ENCODE peak calls at places on chromosomes 2 and 18, in five cellular contexts. N is left lung, J is lower lobe of right lung, O is fibroblast of lung, V is substantia nigra. M is an unnamed sample.

GRCh38 chr2:579351-579886 is 97.8 kb downstream of the TMEM18 start:
- DNase-seq in J (no peak), O (no peak), N (peak; percentile 24), V (no peak), M (no peak)

GRCh38 chr2:134127496-134127895 is 126.4 kb upstream of the MGAT5 start:
- DNase-seq in J (no peak), O (no peak), N (no peak), V (no peak), M (no peak)

GRCh38 chr2:200130762-200131166 is 175.4 kb downstream of the MAIP1 start:
- DNase-seq in N (no peak), O (peak; percentile 50), V (no peak), J (no peak), M (no peak)

GRCh38 chr2:7736646-7737305 is 819.6 kb downstream of the RNF144A start:
- DNase-seq in O (no peak), J (no peak), V (no peak), N (no peak), M (no peak)

GRCh38 chr2:238108423-238109201 is 8.5 kb downstream of the ESPNL start:
- DNase-seq in N (peak; percentile 61), J (peak; percentile 49), V (no peak), O (no peak), M (no peak)

GRCh38 chr18:55275042-55275897 is 312.7 kb downstream of the TCF4 start:
- DNase-seq in N (no peak), O (peak; percentile 92), V (no peak), J (no peak), M (no peak)

GRCh38 chr2:159606287-159606686 is 10.1 kb downstream of the BAZ2B start:
- DNase-seq in V (no peak), O (no peak), J (no peak), N (no peak), M (no peak)

GRCh38 chr2:16462965-16463364 is 202.7 kb downstream of the CYRIA start:
- DNase-seq in V (no peak), N (no peak), O (no peak), J (no peak), M (no peak)

GRCh38 chr2:232890896-232891601 is 21.0 kb downstream of the SNORC start:
- DNase-seq in O (no peak), J (peak; percentile 65), N (peak; percentile 79), V (no peak), M (peak; percentile 16)

GRCh38 chr18:680392-680791 is 22.9 kb downstream of the TYMS start:
- DNase-seq in N (no peak), O (no peak), V (no peak), J (no peak), M (no peak)

DNA sequence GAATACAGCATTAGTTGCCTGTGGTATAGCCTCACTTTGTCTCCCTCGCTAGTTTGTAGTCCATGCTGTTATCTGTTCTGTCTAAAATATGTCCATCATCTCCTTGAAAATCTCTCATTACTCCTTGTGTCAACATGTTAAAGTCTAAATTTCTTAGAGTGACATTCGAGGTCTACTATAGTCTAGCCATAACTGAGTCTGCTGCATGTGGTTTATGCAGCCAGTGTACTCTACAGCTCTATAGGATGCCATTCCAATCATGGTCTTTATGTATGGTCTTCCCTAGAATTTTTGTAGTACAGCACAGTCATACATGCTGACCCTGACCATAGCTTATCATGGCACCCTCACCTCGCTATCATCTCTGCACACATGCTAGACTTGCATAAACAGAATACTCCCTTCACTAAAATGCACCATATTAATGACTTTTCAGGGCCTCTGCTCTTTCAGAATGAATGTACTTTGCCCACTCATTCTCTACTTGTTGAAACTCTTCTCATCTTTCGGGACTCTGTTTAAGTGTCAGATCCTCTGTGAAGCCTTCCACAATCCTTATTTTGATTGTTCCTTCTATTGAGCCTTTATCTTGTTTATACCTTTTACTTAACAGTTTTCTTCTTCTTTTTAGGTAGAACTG is 12.8 kb downstream of the TANK start:
- DNase-seq in V (no peak), J (no peak), N (no peak), O (no peak), M (no peak)
- H3K27ac ChIP-seq in V (no peak overlapping the region), J (no peak overlapping the region), N (no peak overlapping the region), O (no peak overlapping the region), M (no peak overlapping the region)

DNA sequence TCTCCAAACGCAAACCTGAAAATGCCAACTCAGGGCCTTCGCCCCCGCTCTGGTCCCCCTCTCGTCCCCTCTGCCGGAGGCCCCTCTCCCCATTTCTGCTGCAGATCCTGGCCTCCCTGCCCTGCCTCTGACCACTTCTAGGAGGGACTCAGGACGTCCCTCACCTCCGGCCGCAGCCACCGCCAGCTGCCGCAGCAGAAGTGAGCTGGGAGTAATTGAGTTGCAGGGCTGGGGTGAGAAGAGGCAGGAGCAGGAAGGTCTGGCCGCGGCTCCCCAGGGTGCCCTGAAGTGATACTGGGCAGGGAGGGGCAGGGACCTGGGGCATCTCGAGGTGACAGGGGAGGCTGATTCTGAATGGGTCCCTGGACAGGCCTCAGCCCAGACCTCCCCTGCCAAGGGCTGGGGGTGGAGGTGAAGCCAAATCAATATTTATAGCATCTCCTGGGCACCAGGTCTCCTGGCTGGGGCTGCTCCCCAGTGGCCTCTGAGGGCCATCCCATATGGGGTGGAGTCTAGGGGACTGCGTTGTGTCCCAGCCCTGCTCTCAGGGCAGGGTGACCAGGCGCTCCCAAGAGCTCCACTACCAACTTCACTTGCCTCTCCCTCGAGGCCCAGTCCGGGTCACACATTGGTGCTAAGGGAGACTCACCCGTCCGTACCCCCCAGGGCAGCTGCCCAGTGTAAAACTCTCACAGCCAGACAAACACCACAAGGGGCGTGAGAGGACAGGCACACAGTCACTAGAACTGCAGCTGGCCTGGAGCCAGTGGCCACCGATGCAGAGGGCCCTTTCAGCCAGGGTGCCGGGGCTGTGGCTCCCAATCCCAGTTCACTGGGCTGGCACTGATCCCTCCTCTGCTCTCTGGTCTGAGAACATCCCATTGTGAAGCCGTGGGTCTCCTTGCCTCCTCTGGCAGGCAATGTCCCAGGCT is 33.0 kb downstream of the KCNIP3 start:
- DNase-seq in J (no peak), N (peak; percentile 72), V (no peak), O (no peak), M (no peak)
- H3K27ac ChIP-seq in J (no peak overlapping the region), N (no peak overlapping the region), V (no peak overlapping the region), O (no peak overlapping the region), M (no peak overlapping the region)

DNA sequence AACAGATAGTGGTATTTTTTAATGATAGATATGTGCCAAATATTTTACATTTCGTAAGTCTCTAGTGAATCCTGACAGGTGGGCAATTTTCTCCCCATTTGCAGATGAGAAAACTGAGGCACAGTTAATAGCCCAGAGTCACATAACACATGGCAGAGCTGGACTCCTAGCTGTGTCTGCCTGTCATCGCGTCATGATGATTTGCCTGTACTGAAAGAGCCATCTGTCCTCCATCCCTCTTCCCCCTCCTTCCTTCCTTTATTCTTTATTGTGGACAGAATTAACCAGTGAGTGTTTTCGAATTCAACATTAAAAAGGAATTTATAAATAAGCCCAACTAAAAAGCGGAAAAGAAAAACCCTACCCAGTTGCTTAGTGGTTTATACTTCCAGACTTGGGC is 3.2 kb downstream of the DNAJB2 start:
- DNase-seq in N (no peak), V (no peak), O (no peak), J (no peak), M (no peak)
- H3K27ac ChIP-seq in N (no peak overlapping the region), V (peak overlapping the region; percentile 100), O (no peak overlapping the region), J (no peak overlapping the region), M (no peak overlapping the region)

GRCh38 chr2:111924617-111925107 is 26.3 kb downstream of the MERTK start:
- DNase-seq in O (no peak), J (no peak), N (no peak), V (no peak), M (no peak)

GRCh38 chr2:111930875-111931274 is 32.5 kb downstream of the MERTK start:
- DNase-seq in N (no peak), O (peak; percentile 56), J (no peak), V (no peak), M (peak; percentile 61)

GRCh38 chr2:111927723-111928122 is 29.3 kb downstream of the MERTK start:
- DNase-seq in V (no peak), O (no peak), J (no peak), N (no peak), M (no peak)

GRCh38 chr2:111932841-111933291 is 34.5 kb downstream of the MERTK start:
- DNase-seq in O (no peak), V (no peak), N (no peak), J (no peak), M (no peak)

GRCh38 chr2:111930404-111930803 is 32.0 kb downstream of the MERTK start:
- DNase-seq in V (no peak), J (no peak), N (no peak), O (no peak), M (no peak)
- H3K27ac ChIP-seq in V (no peak overlapping the region), J (no peak overlapping the region), N (no peak overlapping the region), O (no peak overlapping the region), M (no peak overlapping the region)

DNA sequence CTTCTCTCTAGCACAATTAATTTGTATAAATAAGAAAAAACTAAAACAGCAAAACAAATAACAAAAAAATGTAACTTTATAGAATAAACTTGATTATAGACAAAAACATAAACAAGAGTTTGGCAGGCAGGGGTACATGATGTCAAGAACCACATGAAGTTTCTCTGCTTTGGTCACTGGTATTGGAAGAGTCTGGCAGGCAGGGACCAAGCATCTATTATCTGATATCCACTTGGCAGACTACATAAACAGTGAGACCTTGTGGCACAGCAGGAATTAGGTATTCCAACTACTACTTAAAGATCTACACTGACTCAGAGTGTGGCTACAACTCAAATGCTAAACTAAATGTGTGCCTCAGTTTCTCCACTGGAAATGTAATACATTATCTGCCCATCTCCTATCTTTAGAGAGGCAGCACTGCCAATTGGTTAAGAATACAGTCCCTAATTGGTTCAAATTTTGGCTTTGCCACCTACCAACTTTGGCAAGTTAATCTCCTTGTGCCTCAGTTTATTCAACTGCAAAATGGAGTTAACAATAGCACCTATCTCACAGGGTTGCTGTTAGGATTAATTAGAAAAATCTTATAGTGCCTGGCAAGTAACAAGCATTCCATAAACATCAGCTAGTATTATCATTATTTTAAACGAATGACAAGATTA is 2.7 kb downstream of the MAP4K3 start:
- DNase-seq in J (no peak), O (peak; percentile 22), V (no peak), N (no peak), M (no peak)
- H3K27ac ChIP-seq in J (no peak overlapping the region), O (no peak overlapping the region), V (no peak overlapping the region), N (no peak overlapping the region), M (no peak overlapping the region)

GRCh38 chr2:156430236-156430977 is 5.8 kb upstream of the GPD2 start:
- DNase-seq in N (no peak), J (no peak), V (no peak), O (peak; percentile 25), M (no peak)
- H3K27ac ChIP-seq in N (peak overlapping the region; percentile 59), J (peak overlapping the region; percentile 15), V (no peak overlapping the region), O (no peak overlapping the region), M (peak overlapping the region; percentile 15)

DNA sequence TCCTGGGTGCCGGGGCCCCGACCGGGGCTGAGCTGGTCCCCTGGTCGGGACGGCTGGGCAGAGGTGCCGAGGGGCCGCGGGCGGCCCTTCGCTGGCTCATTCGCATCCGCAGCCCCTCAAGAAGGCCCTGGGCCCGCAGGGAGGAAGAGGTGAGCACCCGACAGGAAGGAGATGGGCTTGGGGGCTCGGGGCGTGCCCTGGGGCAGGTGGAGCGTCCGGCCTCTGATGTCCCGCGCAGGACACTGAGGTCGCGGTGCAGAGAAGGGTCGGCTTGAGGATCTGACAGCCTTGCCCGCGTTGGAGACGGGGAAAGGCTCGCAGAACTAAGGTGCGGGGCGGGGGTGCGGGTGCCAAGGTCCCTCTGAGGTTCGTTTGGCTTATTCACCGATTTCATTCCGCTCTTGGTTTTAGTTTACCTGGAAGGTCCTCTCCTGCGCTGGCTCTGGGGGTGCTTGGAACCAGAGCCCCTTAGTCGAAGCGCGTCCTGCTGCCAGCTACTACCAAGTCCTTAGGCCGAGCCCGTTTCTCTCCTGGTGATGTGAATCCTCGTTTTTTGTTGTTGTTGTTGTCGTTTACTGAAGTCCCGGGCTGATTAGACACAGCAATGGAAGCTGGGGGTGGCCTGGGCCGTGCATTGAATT is 18.9 kb upstream of the CD8A start:
- DNase-seq in V (no peak), J (no peak), N (peak; percentile 82), O (no peak), M (no peak)
- H3K27ac ChIP-seq in V (no peak overlapping the region), J (no peak overlapping the region), N (no peak overlapping the region), O (no peak overlapping the region), M (no peak overlapping the region)

GRCh38 chr2:9311488-9311887 is 104.9 kb downstream of the ASAP2 start:
- DNase-seq in J (no peak), O (peak; percentile 85), N (no peak), V (no peak), M (no peak)
- H3K27ac ChIP-seq in J (peak overlapping the region; percentile 46), O (peak overlapping the region; percentile 70), N (peak overlapping the region; percentile 61), V (peak overlapping the region; percentile 13), M (peak overlapping the region; percentile 98)

M was measured in epithelial cell of prostate.